ENCODE peak calls at places on chromosomes 3 and 15, in eight cellular contexts. T, H, K, P, C, L, O and V are unnamed samples.

GRCh38 chr15:61119556-61119955 is 109.5 kb downstream of the RORA start:
- DNase-seq in T (no peak), H (no peak), K (no peak), P (no peak), C (no peak), L (no peak), O (no peak), V (no peak)

GRCh38 chr3:177770821-177771220 is 573.5 kb upstream of the TBL1XR1 start:
- DNase-seq in T (no peak), H (no peak), K (no peak), P (no peak), C (peak), L (no peak), O (peak), V (no peak)

GRCh38 chr3:8494332-8494731 is 7.3 kb upstream of the LMCD1 start:
- DNase-seq in T (no peak), H (no peak), K (no peak), P (peak), C (no peak), L (no peak), O (no peak), V (no peak)

GRCh38 chr15:47897525-47897924 is 180.2 kb downstream of the SEMA6D start:
- DNase-seq in T (no peak), H (no peak), K (no peak), P (no peak), C (no peak), L (no peak), O (no peak), V (no peak)

GRCh38 chr15:76625267-76625666 is 279.9 kb downstream of the SCAPER start:
- DNase-seq in T (no peak), H (no peak), K (no peak), P (peak), C (no peak), L (no peak), O (no peak), V (no peak)

GRCh38 chr3:100103558-100104441 is 10.5 kb downstream of the FILIP1L start:
- DNase-seq in T (peak), H (no peak), K (peak), P (no peak), C (peak), L (no peak), O (peak), V (no peak)

GRCh38 chr3:76307556-76307955 is 522.2 kb upstream of the ZNF717 start:
- DNase-seq in T (no peak), H (no peak), K (no peak), P (no peak), C (no peak), L (no peak), O (peak), V (no peak)

GRCh38 chr3:112775011-112775742 is 71.5 kb downstream of the CD200R1L start:
- DNase-seq in T (peak), H (no peak), K (no peak), P (no peak), C (peak), L (no peak), O (peak), V (no peak)

GRCh38 chr3:128412180-128413002 is 54.3 kb downstream of the DNAJB8 start:
- DNase-seq in T (no peak), H (no peak), K (no peak), P (peak), C (no peak), L (no peak), O (no peak), V (no peak)

GRCh38 chr3:56929809-56930615 is 128.3 kb upstream of the ARHGEF3 start:
- DNase-seq in T (no peak), H (no peak), K (no peak), P (no peak), C (no peak), L (no peak), O (peak), V (no peak)

GRCh38 chr3:111594781-111595180 is 365 bp downstream of the ZBED2 start:
- DNase-seq in T (no peak), H (no peak), K (no peak), P (no peak), C (no peak), L (no peak), O (no peak), V (no peak)

GRCh38 chr3:194277547-194278091 is 73.5 kb downstream of the CPN2 start:
- DNase-seq in T (peak), H (no peak), K (no peak), P (peak), C (peak), L (no peak), O (peak), V (peak)

GRCh38 chr3:125651246-125651645 is 55.9 kb upstream of the OSBPL11 start:
- DNase-seq in T (no peak), H (no peak), K (no peak), P (peak), C (no peak), L (no peak), O (peak), V (no peak)

GRCh38 chr15:52256930-52257733 is 38.5 kb downstream of the MYO5C start:
- DNase-seq in T (peak), H (no peak), K (no peak), P (peak), C (peak), L (no peak), O (no peak), V (no peak)

GRCh38 chr15:40072216-40072990 is 33.4 kb upstream of the SRP14 start:
- DNase-seq in T (no peak), H (no peak), K (no peak), P (no peak), C (no peak), L (no peak), O (no peak), V (no peak)

GRCh38 chr15:66803182-66803729 is 101.2 kb downstream of the SMAD6 start:
- DNase-seq in T (peak), H (peak), K (no peak), P (peak), C (peak), L (no peak), O (peak), V (peak)

GRCh38 chr3:177135841-177136492 is 61.3 kb downstream of the TBL1XR1 start:
- DNase-seq in T (no peak), H (no peak), K (no peak), P (no peak), C (no peak), L (no peak), O (no peak), V (no peak)

GRCh38 chr3:143036557-143036956 is 35.2 kb downstream of the U2SURP start:
- DNase-seq in T (peak), H (no peak), K (no peak), P (no peak), C (no peak), L (no peak), O (no peak), V (no peak)

GRCh38 chr15:72050700-72051099 is 67.2 kb downstream of the MYO9A start:
- DNase-seq in T (no peak), H (no peak), K (no peak), P (no peak), C (no peak), L (no peak), O (peak), V (no peak)

GRCh38 chr3:143428351-143428750 is 308.8 kb downstream of the CHST2 start:
- DNase-seq in T (no peak), H (no peak), K (no peak), P (no peak), C (no peak), L (no peak), O (no peak), V (no peak)

GRCh38 chr3:134790099-134790498 is 5.0 kb upstream of the EPHB1 start:
- DNase-seq in T (no peak), H (no peak), K (no peak), P (no peak), C (no peak), L (no peak), O (no peak), V (no peak)

GRCh38 chr15:99155961-99156443 is 51.1 kb downstream of the SYNM start:
- DNase-seq in T (no peak), H (no peak), K (no peak), P (no peak), C (peak), L (no peak), O (peak), V (no peak)

GRCh38 chr15:63374686-63375520 is 6.7 kb downstream of the CA12 start:
- DNase-seq in T (peak), H (no peak), K (no peak), P (peak), C (peak), L (no peak), O (peak), V (peak)

GRCh38 chr3:73745429-73746247 is 120.9 kb upstream of the PDZRN3 start:
- DNase-seq in T (peak), H (no peak), K (no peak), P (no peak), C (peak), L (no peak), O (peak), V (no peak)

GRCh38 chr3:30492581-30493192 is 113.7 kb upstream of the TGFBR2 start:
- DNase-seq in T (peak), H (no peak), K (no peak), P (no peak), C (peak), L (no peak), O (peak), V (no peak)

GRCh38 chr3:120470870-120471269 is 20.1 kb upstream of the FSTL1 start:
- DNase-seq in T (no peak), H (no peak), K (no peak), P (no peak), C (peak), L (no peak), O (peak), V (no peak)

GRCh38 chr3:30951806-30952205 is 57.3 kb upstream of the GADL1 start:
- DNase-seq in T (no peak), H (no peak), K (no peak), P (no peak), C (peak), L (no peak), O (peak), V (no peak)

GRCh38 chr3:170448530-170449110 is 30.0 kb downstream of the CLDN11 start:
- DNase-seq in T (no peak), H (no peak), K (no peak), P (no peak), C (no peak), L (no peak), O (no peak), V (no peak)

DNA sequence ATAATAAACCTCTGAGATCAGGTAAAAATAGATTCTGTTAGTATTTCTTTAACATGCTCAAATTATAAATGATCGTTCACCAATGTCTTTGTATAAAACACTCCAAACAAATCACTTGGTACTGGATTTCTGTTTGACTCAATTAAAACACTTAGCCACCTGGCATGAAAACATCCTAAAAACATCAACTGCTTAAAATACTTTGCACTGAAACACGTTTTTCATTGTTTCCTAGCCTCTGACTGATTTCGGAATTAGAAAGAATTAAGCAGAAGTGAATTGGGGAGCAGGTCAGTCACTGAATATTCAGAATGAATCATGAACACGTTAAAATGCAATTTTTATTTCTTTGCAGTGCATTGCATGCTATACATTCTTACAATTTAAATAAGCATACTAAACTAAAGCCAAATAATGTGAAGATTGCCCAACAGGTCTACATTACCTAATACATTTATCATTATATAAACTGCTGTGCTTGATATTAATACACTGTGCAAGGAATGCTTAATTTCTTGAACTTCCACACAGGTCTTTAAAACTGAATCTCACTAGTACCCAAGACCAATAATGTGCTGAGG is 1.6 kb downstream of the THRB start:
- DNase-seq in T (no peak), H (no peak), K (no peak), P (no peak), C (no peak), L (no peak), O (no peak), V (no peak)
- H3K4me3 ChIP-seq in T (no peak), H (peak), K (no peak), P (no peak), C (no peak), L (no peak), O (no peak), V (peak)

GRCh38 chr3:71172176-71172575 is 411.4 kb downstream of the FOXP1 start:
- DNase-seq in T (no peak), H (no peak), K (no peak), P (no peak), C (peak), L (no peak), O (no peak), V (no peak)
- H3K4me3 ChIP-seq in T (no peak), H (no peak), K (no peak), P (no peak), C (no peak), L (no peak), O (no peak), V (no peak)

GRCh38 chr3:172152869-172153268 is 113.5 kb downstream of the FNDC3B start:
- DNase-seq in T (peak), H (no peak), K (no peak), P (no peak), C (peak), L (no peak), O (peak), V (no peak)
- H3K4me3 ChIP-seq in T (peak), H (peak), K (no peak), P (no peak), C (peak), L (no peak), O (peak), V (no peak)

GRCh38 chr3:197753263-197753662 is 3.6 kb downstream of the FYTTD1 start:
- DNase-seq in T (peak), H (no peak), K (no peak), P (no peak), C (no peak), L (no peak), O (no peak), V (no peak)

GRCh38 chr3:197749601-197750395 is at the start of gene FYTTD1:
- DNase-seq in T (peak), H (peak), K (peak), P (peak), C (peak), L (peak), O (peak), V (peak)

GRCh38 chr3:197750863-197751737 is 1.4 kb downstream of the FYTTD1 start:
- DNase-seq in T (peak), H (peak), K (peak), P (no peak), C (peak), L (peak), O (peak), V (no peak)

GRCh38 chr3:197750396-197750831 is 731 bp downstream of the FYTTD1 start:
- DNase-seq in T (peak), H (peak), K (peak), P (peak), C (peak), L (peak), O (peak), V (peak)

DNA sequence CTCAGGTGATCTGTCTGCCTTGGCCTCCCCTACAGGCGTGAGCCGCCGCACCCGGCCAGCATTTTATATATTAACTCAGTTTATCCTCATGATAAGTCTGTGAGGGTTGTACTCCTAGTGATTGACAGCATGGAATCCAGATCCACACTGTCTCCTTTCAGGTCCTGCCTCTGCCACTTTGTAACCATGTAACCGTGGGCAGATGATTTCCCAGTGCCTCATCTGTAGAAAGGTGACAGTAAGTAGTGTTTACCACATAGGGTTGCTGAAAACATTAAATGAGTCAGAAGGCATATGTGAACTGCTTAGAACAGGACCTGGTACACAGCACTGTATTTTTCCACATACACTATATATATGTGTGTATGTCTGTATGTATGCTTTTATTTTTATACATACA is 2.4 kb downstream of the FYTTD1 start:
- DNase-seq in T (no peak), H (no peak), K (no peak), P (no peak), C (no peak), L (no peak), O (no peak), V (no peak)
- H3K4me3 ChIP-seq in T (no peak), H (no peak), K (peak), P (no peak), C (no peak), L (no peak), O (peak), V (peak)

GRCh38 chr3:14221902-14222301 is 43.3 kb downstream of the LSM3 start:
- DNase-seq in T (no peak), H (no peak), K (no peak), P (no peak), C (no peak), L (no peak), O (no peak), V (no peak)
- H3K4me3 ChIP-seq in T (no peak), H (no peak), K (no peak), P (no peak), C (no peak), L (no peak), O (no peak), V (no peak)

DNA sequence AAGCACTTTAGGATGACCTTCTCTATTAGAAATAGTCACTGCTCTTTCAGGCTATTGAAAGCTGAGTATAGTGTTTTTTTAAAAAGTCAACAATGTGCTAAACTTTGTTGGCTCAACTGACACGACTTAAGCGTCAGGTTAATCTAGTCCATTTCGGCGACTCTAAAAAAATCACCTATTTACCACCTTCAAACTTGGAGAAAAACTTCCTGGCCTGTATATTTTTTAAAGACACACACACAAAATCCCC is 517.8 kb downstream of the FOXP1 start:
- DNase-seq in T (no peak), H (no peak), K (no peak), P (no peak), C (no peak), L (no peak), O (no peak), V (no peak)
- H3K4me3 ChIP-seq in T (peak), H (peak), K (no peak), P (peak), C (peak), L (peak), O (peak), V (peak)